ENCODE peak calls at places on chromosomes 7 and 10, in eight cellular contexts. P is left ventricle myocardium inferior, D is upper lobe of right lung, F is right lobe of liver, I is colonic mucosa, C is DND-41, E is hepatocyte, G is heart right ventricle. K is an unnamed sample.

GRCh38 chr10:97570789-97571536 is 1.6 kb upstream of the ANKRD2 start:
- DNase-seq in P (peak; percentile 34), F (no peak), D (no peak), C (no peak), I (no peak), G (no peak), E (no peak), K (no peak)

GRCh38 chr7:80357530-80357929 is 154.3 kb downstream of the GNAT3 start:
- DNase-seq in P (no peak), F (no peak), E (no peak), I (no peak), C (no peak), G (no peak), D (no peak), K (no peak)

GRCh38 chr7:76108540-76109233 is 60.8 kb downstream of the MDH2 start:
- DNase-seq in D (peak; percentile 69), F (peak; percentile 83), C (no peak), I (peak; percentile 94), G (peak; percentile 13), E (peak; percentile 76), P (no peak), K (no peak)

GRCh38 chr10:21336476-21337170 is 188.9 kb downstream of the SKIDA1 start:
- DNase-seq in C (no peak), E (peak; percentile 86), F (no peak), I (no peak), P (peak; percentile 28), G (peak; percentile 65), D (no peak), K (peak; percentile 30)

GRCh38 chr7:12623885-12624498 is 53.5 kb downstream of the SCIN start:
- DNase-seq in P (no peak), I (no peak), G (no peak), C (no peak), E (peak; percentile 24), F (no peak), D (no peak), K (peak; percentile 54)

GRCh38 chr10:30755474-30755873 is 125.9 kb upstream of the LYZL2 start:
- DNase-seq in D (no peak), F (no peak), C (no peak), E (peak; percentile 28), P (peak; percentile 64), G (peak; percentile 26), I (no peak), K (no peak)

GRCh38 chr10:44673245-44673999 is 237.7 kb upstream of the TMEM72 start:
- DNase-seq in G (no peak), D (no peak), F (no peak), P (no peak), I (peak; percentile 51), C (no peak), E (no peak), K (no peak)

GRCh38 chr10:23081891-23082290 is 13.5 kb upstream of the MSRB2 start:
- DNase-seq in F (no peak), I (no peak), G (no peak), C (no peak), P (no peak), E (no peak), D (no peak), K (peak; percentile 13)

GRCh38 chr7:79352323-79352722 is 101.1 kb downstream of the MAGI2 start:
- DNase-seq in I (no peak), E (no peak), C (no peak), D (no peak), F (no peak), P (no peak), G (no peak), K (no peak)

GRCh38 chr10:131548176-131548575 is 236.7 kb upstream of the TCERG1L start:
- DNase-seq in C (no peak), I (no peak), G (no peak), E (no peak), D (no peak), F (no peak), P (no peak), K (no peak)
- H3K9me3 ChIP-seq in C (no peaks in the 10 kb centered on the region), I (no peaks in the 10 kb centered on the region), G (no peaks in the 10 kb centered on the region), E (no peaks in the 10 kb centered on the region), D (no peaks in the 10 kb centered on the region), F (no peaks in the 10 kb centered on the region), P (no peaks in the 10 kb centered on the region), K (no peaks in the 10 kb centered on the region)

GRCh38 chr7:1666779-1667565 is 3.1 kb upstream of the ELFN1 start:
- DNase-seq in P (no peak), F (peak; percentile 55), G (no peak), D (peak; percentile 65), E (peak; percentile 30), I (no peak), C (no peak), K (no peak)

GRCh38 chr7:1669486-1669951 is 558 bp upstream of the ELFN1 start:
- DNase-seq in C (no peak), E (peak; percentile 48), P (no peak), F (peak; percentile 59), I (no peak), D (peak; percentile 39), G (no peak), K (peak; percentile 49)

GRCh38 chr7:1667566-1668485 is 2.3 kb upstream of the ELFN1 start:
- DNase-seq in G (no peak), D (peak; percentile 57), C (no peak), I (no peak), P (no peak), E (peak; percentile 46), F (peak; percentile 67), K (peak; percentile 40)

GRCh38 chr7:1668932-1669485 is 1.1 kb upstream of the ELFN1 start:
- DNase-seq in C (no peak), E (peak; percentile 37), G (no peak), D (peak; percentile 61), P (no peak), F (no peak), I (no peak), K (no peak)

GRCh38 chr7:1668486-1668931 is 1.6 kb upstream of the ELFN1 start:
- DNase-seq in E (peak; percentile 25), P (peak; percentile 49), I (no peak), G (no peak), F (peak; percentile 96), D (peak; percentile 47), C (no peak), K (no peak)
- H3K4me3 ChIP-seq in E (no peak overlapping the region), P (peak overlapping the region; percentile 82), I (no peak overlapping the region), G (no peak overlapping the region), F (no peak overlapping the region), D (no peak overlapping the region), C (peak overlapping the region; percentile 42), K (no peak overlapping the region)

GRCh38 chr7:73768661-73769480 is 1.2 kb downstream of the CLDN3 start:
- DNase-seq in E (no peak), D (no peak), G (no peak), P (no peak), I (no peak), F (peak; percentile 55), C (no peak), K (no peak)
- H3K27me3 ChIP-seq in E (no peaks in the 10 kb centered on the region), D (peaks cover 42% of the 10 kb centered on the region), G (peaks cover 73% of the 10 kb centered on the region), P (peaks cover 92% of the 10 kb centered on the region), I (peaks cover 6% of the 10 kb centered on the region), F (no peaks in the 10 kb centered on the region), C (no peaks in the 10 kb centered on the region), K (no peaks in the 10 kb centered on the region)

DNA sequence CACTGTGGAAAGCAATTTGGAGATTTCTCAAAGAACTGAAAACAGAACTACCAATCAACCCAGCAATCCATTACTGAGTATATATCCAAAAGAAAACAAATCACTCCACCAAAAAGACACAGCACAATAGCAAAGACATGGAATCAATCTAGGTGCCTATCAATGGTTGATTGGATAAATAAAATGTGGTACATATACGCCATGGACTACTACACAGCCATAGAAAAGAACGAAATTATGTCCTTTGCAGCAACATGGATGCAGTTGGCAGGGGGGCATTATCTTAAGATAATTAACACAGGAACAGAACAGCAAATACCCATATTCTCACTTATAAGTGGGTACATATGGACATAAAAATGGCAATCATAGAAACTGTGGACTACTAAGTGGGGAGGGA is 35.4 kb upstream of the WNT8B start:
- DNase-seq in I (no peak), G (no peak), C (no peak), E (no peak), D (no peak), F (no peak), P (no peak), K (no peak)
- H3K9me3 ChIP-seq in I (no peaks in the 10 kb centered on the region), G (no peaks in the 10 kb centered on the region), C (no peaks in the 10 kb centered on the region), E (no peaks in the 10 kb centered on the region), D (no peaks in the 10 kb centered on the region), F (no peaks in the 10 kb centered on the region), P (no peaks in the 10 kb centered on the region), K (no peaks in the 10 kb centered on the region)

DNA sequence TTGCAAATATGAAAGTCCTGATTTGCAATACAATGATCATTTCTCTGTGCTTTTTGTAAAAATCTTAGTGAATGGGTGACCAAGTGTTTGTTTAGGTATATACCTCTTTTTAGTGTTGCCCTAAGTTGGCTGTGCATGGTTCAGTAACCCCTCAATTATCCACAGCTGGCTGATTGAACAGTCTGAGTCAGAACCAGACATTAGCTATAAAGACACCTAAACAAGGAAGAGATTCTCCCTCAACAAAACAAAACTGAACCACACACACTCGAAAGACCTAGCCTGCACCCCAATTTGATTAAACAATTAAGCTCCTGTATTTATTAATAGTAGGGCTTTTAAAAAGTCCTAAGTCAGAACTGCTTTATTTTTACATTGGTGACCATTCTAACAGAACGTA is 2.8 kb downstream of the RSBN1L start:
- DNase-seq in F (no peak), I (no peak), D (no peak), G (no peak), P (no peak), C (no peak), E (no peak), K (no peak)
- H3K4me3 ChIP-seq in F (no peak overlapping the region), I (no peak overlapping the region), D (peak overlapping the region; percentile 83), G (no peak overlapping the region), P (peak overlapping the region; percentile 88), C (peak overlapping the region; percentile 98), E (peak overlapping the region; percentile 88), K (peak overlapping the region; percentile 99)

DNA sequence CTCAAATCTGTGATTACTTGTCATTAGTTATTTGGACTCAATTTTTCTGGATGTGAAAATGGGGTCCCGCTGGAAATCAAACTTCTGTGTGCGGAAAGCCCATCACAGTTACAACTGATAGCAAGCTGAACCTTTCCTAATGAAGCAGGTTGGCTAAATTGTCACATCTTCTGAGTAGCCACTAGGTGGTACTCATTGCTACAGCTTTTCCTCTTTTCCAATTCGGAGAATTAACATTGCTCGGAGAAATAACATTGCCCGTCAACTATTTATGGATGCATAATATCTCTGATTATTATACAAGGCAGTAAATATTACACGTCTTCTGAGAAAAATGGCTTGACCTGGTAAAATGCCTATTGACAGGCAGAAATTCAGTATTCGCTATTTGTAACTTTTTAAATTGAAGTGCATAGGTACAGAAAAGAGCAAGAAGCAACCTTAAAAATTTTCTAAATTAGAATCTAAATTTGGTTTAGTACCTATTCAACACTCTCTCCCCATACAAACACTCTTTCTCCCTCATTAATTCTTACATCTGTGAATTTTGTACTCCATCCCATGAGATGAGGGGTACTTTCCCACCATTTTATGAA is 17.3 kb upstream of the BLOC1S2 start:
- DNase-seq in P (no peak), D (no peak), I (no peak), G (no peak), E (peak; percentile 52), F (no peak), C (no peak), K (peak; percentile 56)
- H3K27me3 ChIP-seq in P (peaks cover 62% of the 10 kb centered on the region), D (no peaks in the 10 kb centered on the region), I (no peaks in the 10 kb centered on the region), G (peaks cover 40% of the 10 kb centered on the region), E (peaks cover 19% of the 10 kb centered on the region), F (no peaks in the 10 kb centered on the region), C (peaks cover 10% of the 10 kb centered on the region), K (peaks cover 20% of the 10 kb centered on the region)

DNA sequence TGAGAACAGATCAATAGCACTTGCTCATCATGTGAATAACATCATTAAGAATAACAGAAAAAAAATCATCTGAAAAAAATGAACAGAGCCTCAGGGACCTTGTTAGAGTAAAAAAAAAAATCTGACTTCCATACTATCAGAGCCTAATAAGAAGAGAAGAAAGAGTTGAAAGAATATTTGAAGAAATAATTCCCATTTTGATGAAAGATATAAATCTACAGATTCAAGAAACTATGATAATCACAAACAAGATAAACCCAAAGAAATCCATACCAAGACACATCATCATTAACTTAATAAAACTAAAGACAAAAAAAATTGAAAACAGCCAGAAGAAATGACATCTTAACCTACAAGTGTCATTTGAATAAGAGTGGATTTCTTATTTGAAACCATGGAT is 134.4 kb downstream of the BMS1 start:
- DNase-seq in P (no peak), G (no peak), I (no peak), F (no peak), D (no peak), E (no peak), C (no peak), K (no peak)
- H3K9me3 ChIP-seq in P (peaks cover 60% of the 10 kb centered on the region), G (peaks cover 52% of the 10 kb centered on the region), I (no peaks in the 10 kb centered on the region), F (no peaks in the 10 kb centered on the region), D (no peaks in the 10 kb centered on the region), E (no peaks in the 10 kb centered on the region), C (no peaks in the 10 kb centered on the region), K (no peaks in the 10 kb centered on the region)